ENCODE peak calls at places on chromosomes 6 and 20, in eight cellular contexts. One of them, this sample, is unnamed.

GRCh38 chr6:91317247-91317646 is 730.4 kb upstream of the MAP3K7 start:
- DNase-seq in HL-60: no peak
- DNase-seq in kidney: no peak
- DNase-seq in fibroblast of lung: peak
- DNase-seq in choroid plexus epithelial cell: peak
- DNase-seq in K562: no peak
- DNase-seq in lung: no peak
- DNase-seq in cardiac muscle cell: no peak
- DNase-seq in this sample: no peak

GRCh38 chr6:26575494-26575939 is 21.2 kb upstream of the ABT1 start:
- DNase-seq in HL-60: peak
- DNase-seq in kidney: no peak
- DNase-seq in fibroblast of lung: no peak
- DNase-seq in choroid plexus epithelial cell: peak
- DNase-seq in K562: peak
- DNase-seq in lung: no peak
- DNase-seq in cardiac muscle cell: no peak
- DNase-seq in this sample: no peak

GRCh38 chr6:140082867-140083297 is 708.4 kb upstream of the CITED2 start:
- DNase-seq in HL-60: no peak
- DNase-seq in kidney: no peak
- DNase-seq in fibroblast of lung: peak
- DNase-seq in choroid plexus epithelial cell: peak
- DNase-seq in K562: no peak
- DNase-seq in lung: no peak
- DNase-seq in cardiac muscle cell: no peak
- DNase-seq in this sample: no peak

GRCh38 chr6:143877584-143878271 is 13.5 kb downstream of the ZC2HC1B start:
- DNase-seq in HL-60: no peak
- DNase-seq in kidney: no peak
- DNase-seq in fibroblast of lung: no peak
- DNase-seq in choroid plexus epithelial cell: no peak
- DNase-seq in K562: no peak
- DNase-seq in lung: no peak
- DNase-seq in cardiac muscle cell: no peak
- DNase-seq in this sample: no peak

GRCh38 chr20:63041776-63042175 is 35.0 kb upstream of the BHLHE23 start:
- DNase-seq in HL-60: no peak
- DNase-seq in kidney: no peak
- DNase-seq in fibroblast of lung: no peak
- DNase-seq in choroid plexus epithelial cell: no peak
- DNase-seq in K562: no peak
- DNase-seq in lung: no peak
- DNase-seq in cardiac muscle cell: no peak
- DNase-seq in this sample: no peak

GRCh38 chr20:15992564-15992963 is 580.7 kb downstream of the KIF16B start:
- DNase-seq in HL-60: no peak
- DNase-seq in kidney: no peak
- DNase-seq in fibroblast of lung: no peak
- DNase-seq in choroid plexus epithelial cell: peak
- DNase-seq in K562: no peak
- DNase-seq in lung: no peak
- DNase-seq in cardiac muscle cell: no peak
- DNase-seq in this sample: no peak

GRCh38 chr6:134328792-134329191 is 10.9 kb upstream of the SGK1 start:
- DNase-seq in HL-60: no peak
- DNase-seq in kidney: no peak
- DNase-seq in fibroblast of lung: no peak
- DNase-seq in choroid plexus epithelial cell: no peak
- DNase-seq in K562: no peak
- DNase-seq in lung: no peak
- DNase-seq in cardiac muscle cell: no peak
- DNase-seq in this sample: no peak

GRCh38 chr6:1624071-1624847 is 14.5 kb downstream of the FOXC1 start:
- DNase-seq in HL-60: no peak
- DNase-seq in kidney: peak
- DNase-seq in fibroblast of lung: no peak
- DNase-seq in choroid plexus epithelial cell: no peak
- DNase-seq in K562: no peak
- DNase-seq in lung: no peak
- DNase-seq in cardiac muscle cell: no peak
- DNase-seq in this sample: peak

GRCh38 chr20:37185681-37186080 is 6.3 kb upstream of the MROH8 start:
- DNase-seq in HL-60: no peak
- DNase-seq in kidney: no peak
- DNase-seq in fibroblast of lung: no peak
- DNase-seq in choroid plexus epithelial cell: no peak
- DNase-seq in K562: no peak
- DNase-seq in lung: no peak
- DNase-seq in cardiac muscle cell: no peak
- DNase-seq in this sample: no peak

GRCh38 chr20:53800883-53801604 is 207.4 kb upstream of the ZNF217 start:
- DNase-seq in HL-60: no peak
- DNase-seq in kidney: no peak
- DNase-seq in fibroblast of lung: no peak
- DNase-seq in choroid plexus epithelial cell: no peak
- DNase-seq in K562: peak
- DNase-seq in lung: no peak
- DNase-seq in cardiac muscle cell: peak
- DNase-seq in this sample: no peak

GRCh38 chr20:24720957-24721356 is 228.1 kb upstream of the CST7 start:
- DNase-seq in HL-60: no peak
- DNase-seq in kidney: no peak
- DNase-seq in fibroblast of lung: no peak
- DNase-seq in choroid plexus epithelial cell: no peak
- DNase-seq in K562: no peak
- DNase-seq in lung: no peak
- DNase-seq in cardiac muscle cell: no peak
- DNase-seq in this sample: no peak

GRCh38 chr6:92589970-92590369 is 829.4 kb downstream of the EPHA7 start:
- DNase-seq in HL-60: no peak
- DNase-seq in kidney: no peak
- DNase-seq in fibroblast of lung: peak
- DNase-seq in choroid plexus epithelial cell: peak
- DNase-seq in K562: no peak
- DNase-seq in lung: no peak
- DNase-seq in cardiac muscle cell: no peak
- DNase-seq in this sample: no peak

GRCh38 chr20:56826971-56827645 is 198.0 kb downstream of the TFAP2C start:
- DNase-seq in HL-60: no peak
- DNase-seq in kidney: no peak
- DNase-seq in fibroblast of lung: peak
- DNase-seq in choroid plexus epithelial cell: peak
- DNase-seq in K562: no peak
- DNase-seq in lung: no peak
- DNase-seq in cardiac muscle cell: no peak
- DNase-seq in this sample: no peak

GRCh38 chr6:5590187-5590586 is 328.9 kb downstream of the FARS2 start:
- DNase-seq in HL-60: no peak
- DNase-seq in kidney: no peak
- DNase-seq in fibroblast of lung: no peak
- DNase-seq in choroid plexus epithelial cell: no peak
- DNase-seq in K562: no peak
- DNase-seq in lung: peak
- DNase-seq in cardiac muscle cell: no peak
- DNase-seq in this sample: no peak

GRCh38 chr20:21339499-21339898 is 36.4 kb downstream of the XRN2 start:
- DNase-seq in HL-60: no peak
- DNase-seq in kidney: no peak
- DNase-seq in fibroblast of lung: no peak
- DNase-seq in choroid plexus epithelial cell: peak
- DNase-seq in K562: no peak
- DNase-seq in lung: no peak
- DNase-seq in cardiac muscle cell: no peak
- DNase-seq in this sample: no peak

GRCh38 chr6:31162463-31163165 is 4.2 kb downstream of the TCF19 start:
- DNase-seq in HL-60: no peak
- DNase-seq in kidney: no peak
- DNase-seq in fibroblast of lung: no peak
- DNase-seq in choroid plexus epithelial cell: no peak
- DNase-seq in K562: no peak
- DNase-seq in lung: no peak
- DNase-seq in cardiac muscle cell: no peak
- DNase-seq in this sample: no peak

GRCh38 chr20:63434599-63435378 is 37.7 kb downstream of the KCNQ2 start:
- DNase-seq in HL-60: peak
- DNase-seq in kidney: no peak
- DNase-seq in fibroblast of lung: peak
- DNase-seq in choroid plexus epithelial cell: peak
- DNase-seq in K562: peak
- DNase-seq in lung: peak
- DNase-seq in cardiac muscle cell: peak
- DNase-seq in this sample: peak

GRCh38 chr6:109349419-109349987 is 32.8 kb downstream of the CD164 start:
- DNase-seq in HL-60: peak
- DNase-seq in kidney: no peak
- DNase-seq in fibroblast of lung: peak
- DNase-seq in choroid plexus epithelial cell: peak
- DNase-seq in K562: peak
- DNase-seq in lung: peak
- DNase-seq in cardiac muscle cell: peak
- DNase-seq in this sample: no peak

GRCh38 chr6:12603711-12604049 is 112.9 kb upstream of the PHACTR1 start:
- DNase-seq in HL-60: no peak
- DNase-seq in kidney: no peak
- DNase-seq in fibroblast of lung: no peak
- DNase-seq in choroid plexus epithelial cell: no peak
- DNase-seq in K562: no peak
- DNase-seq in lung: no peak
- DNase-seq in cardiac muscle cell: no peak
- DNase-seq in this sample: no peak
- TF ChIP-seq CTCF in HL-60: no peak
- TF ChIP-seq CTCF in kidney: no peak
- TF ChIP-seq CTCF in fibroblast of lung: no peak
- TF ChIP-seq CTCF in choroid plexus epithelial cell: no peak
- TF ChIP-seq CTCF in K562: no peak
- TF ChIP-seq CTCF in lung: no peak
- TF ChIP-seq CTCF in cardiac muscle cell: no peak
- TF ChIP-seq CTCF in this sample: no peak

DNA sequence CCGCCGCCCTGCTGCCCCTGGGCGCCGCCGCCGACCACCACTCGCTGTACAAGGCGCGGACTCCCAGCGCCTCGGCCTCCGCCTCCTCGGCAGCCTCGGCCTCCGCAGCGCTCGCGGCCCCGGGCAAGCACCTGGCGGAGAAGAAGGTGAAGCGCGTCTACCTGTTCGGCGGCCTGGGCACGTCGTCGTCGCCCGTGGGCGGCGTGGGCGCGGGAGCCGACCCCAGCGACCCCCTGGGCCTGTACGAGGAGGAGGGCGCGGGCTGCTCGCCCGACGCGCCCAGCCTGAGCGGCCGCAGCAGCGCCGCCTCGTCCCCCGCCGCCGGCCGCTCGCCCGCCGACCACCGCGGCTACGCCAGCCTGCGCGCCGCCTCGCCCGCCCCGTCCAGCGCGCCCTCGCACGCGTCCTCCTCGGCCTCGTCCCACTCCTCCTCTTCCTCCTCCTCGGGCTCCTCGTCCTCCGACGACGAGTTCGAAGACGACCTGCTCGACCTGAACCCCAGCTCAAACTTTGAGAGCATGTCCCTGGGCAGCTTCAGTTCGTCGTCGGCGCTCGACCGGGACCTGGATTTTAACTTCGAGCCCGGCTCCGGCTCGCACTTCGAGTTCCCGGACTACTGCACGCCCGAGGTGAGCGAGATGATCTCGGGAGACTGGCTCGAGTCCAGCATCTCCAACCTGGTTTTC is 1.9 kb downstream of the SOX4 start:
- DNase-seq in HL-60: peak
- DNase-seq in kidney: peak
- DNase-seq in fibroblast of lung: no peak
- DNase-seq in choroid plexus epithelial cell: peak
- DNase-seq in K562: no peak
- DNase-seq in lung: peak
- DNase-seq in cardiac muscle cell: peak
- DNase-seq in this sample: peak
- TF ChIP-seq CTCF in HL-60: no peak
- TF ChIP-seq CTCF in kidney: no peak
- TF ChIP-seq CTCF in fibroblast of lung: no peak
- TF ChIP-seq CTCF in choroid plexus epithelial cell: no peak
- TF ChIP-seq CTCF in K562: no peak
- TF ChIP-seq CTCF in lung: no peak
- TF ChIP-seq CTCF in cardiac muscle cell: no peak
- TF ChIP-seq CTCF in this sample: peak

DNA sequence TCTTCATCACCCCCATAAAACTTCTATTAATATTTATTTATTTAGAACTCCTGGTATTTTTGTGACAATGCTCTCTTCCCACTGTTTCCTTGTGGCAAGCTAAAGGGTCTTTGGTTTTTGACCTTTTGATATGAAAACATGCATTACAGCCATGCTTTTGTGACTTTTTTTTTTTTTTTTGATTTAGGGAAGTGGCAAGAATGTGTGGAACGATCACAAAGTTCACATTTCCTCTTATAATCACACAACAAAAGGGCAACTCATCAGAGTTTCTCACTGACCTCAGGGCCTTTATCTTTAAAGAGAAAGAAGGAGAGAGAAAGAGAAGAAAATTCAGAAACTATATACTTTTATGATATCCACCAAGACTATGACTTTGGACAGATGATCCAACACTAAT is 107.0 kb upstream of the MARCKS start:
- DNase-seq in HL-60: no peak
- DNase-seq in kidney: no peak
- DNase-seq in fibroblast of lung: no peak
- DNase-seq in choroid plexus epithelial cell: no peak
- DNase-seq in K562: no peak
- DNase-seq in lung: no peak
- DNase-seq in cardiac muscle cell: no peak
- DNase-seq in this sample: no peak
- TF ChIP-seq CTCF in HL-60: no peak
- TF ChIP-seq CTCF in kidney: no peak
- TF ChIP-seq CTCF in fibroblast of lung: no peak
- TF ChIP-seq CTCF in choroid plexus epithelial cell: no peak
- TF ChIP-seq CTCF in K562: no peak
- TF ChIP-seq CTCF in lung: no peak
- TF ChIP-seq CTCF in cardiac muscle cell: no peak
- TF ChIP-seq CTCF in this sample: no peak

DNA sequence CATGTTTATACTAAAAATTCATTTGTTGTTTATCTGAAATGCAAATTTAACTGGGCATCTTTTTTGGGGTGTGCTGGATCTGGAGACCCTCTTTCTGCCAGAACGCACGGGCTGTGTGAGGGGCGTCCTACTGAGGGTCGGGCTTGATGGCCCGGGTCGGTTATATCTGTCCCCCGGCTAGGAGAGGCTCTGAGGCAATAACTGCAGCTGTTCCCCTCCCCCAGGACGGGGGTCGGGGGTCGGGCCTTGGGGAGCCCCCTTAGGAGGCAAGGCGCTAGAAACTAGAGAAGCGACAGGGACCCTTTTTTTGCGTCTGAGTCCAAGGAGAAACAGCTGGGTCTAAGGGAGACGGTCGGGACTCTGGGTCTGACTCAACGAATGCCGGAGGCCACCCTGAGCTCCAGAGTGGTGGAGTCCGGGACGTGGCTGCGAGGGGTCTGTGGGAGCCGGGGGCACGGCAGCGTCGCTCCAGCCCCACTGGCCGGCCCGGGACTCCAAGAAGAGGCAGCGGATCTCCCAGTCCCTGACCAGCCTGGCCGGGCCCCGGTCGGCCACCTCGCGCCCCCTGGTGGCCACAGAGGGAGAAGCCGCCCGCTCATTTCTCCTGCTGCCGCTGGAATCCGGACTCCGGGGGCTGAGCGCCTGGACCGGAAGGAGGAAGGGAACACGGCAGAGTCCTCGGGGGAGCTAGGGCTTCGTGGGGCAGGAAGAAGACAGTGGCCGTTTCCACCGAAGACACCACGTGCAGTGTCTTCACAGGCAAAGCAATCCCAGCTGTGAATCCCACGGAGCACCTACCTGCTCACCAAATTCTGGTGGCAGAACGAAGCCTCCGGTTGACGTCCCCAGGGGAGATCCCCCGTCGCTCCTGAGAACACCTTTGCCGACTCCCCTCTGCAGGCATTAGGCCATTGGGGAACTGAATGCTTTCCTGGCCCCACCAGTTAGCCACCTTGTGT is 24.0 kb upstream of the SCML4 start:
- DNase-seq in HL-60: peak
- DNase-seq in kidney: peak
- DNase-seq in fibroblast of lung: peak
- DNase-seq in choroid plexus epithelial cell: peak
- DNase-seq in K562: peak
- DNase-seq in lung: peak
- DNase-seq in cardiac muscle cell: peak
- DNase-seq in this sample: peak
- TF ChIP-seq CTCF in HL-60: peak
- TF ChIP-seq CTCF in kidney: peak
- TF ChIP-seq CTCF in fibroblast of lung: peak
- TF ChIP-seq CTCF in choroid plexus epithelial cell: peak
- TF ChIP-seq CTCF in K562: peak
- TF ChIP-seq CTCF in lung: peak
- TF ChIP-seq CTCF in cardiac muscle cell: peak
- TF ChIP-seq CTCF in this sample: peak

This sample was measured in endothelial cell.